ENCODE peak calls at places on chromosomes 7 and 10, in nine cellular contexts. U is cardiac muscle cell, F is right cardiac atrium, V is PC-3, D is esophagus muscularis mucosa, H is adrenal gland, O is MM.1S, M is Panc1, B is AG04450. C is an unnamed sample.

GRCh38 chr7:77417801-77418200 is 1.7 kb upstream of the GSAP start:
- DNase-seq in U (no peak), F (no peak), V (no peak), D (no peak), H (no peak), O (no peak), M (no peak), B (no peak), C (no peak)

GRCh38 chr7:112271162-112271561 is 64.7 kb downstream of the ZNF277 start:
- DNase-seq in U (no peak), F (no peak), V (no peak), D (no peak), H (no peak), O (no peak), M (no peak), B (no peak), C (no peak)

GRCh38 chr10:98055875-98056516 is 25.6 kb upstream of the CRTAC1 start:
- DNase-seq in U (peak), F (peak), V (peak), D (no peak), H (no peak), O (peak), M (no peak), B (no peak), C (no peak)

GRCh38 chr10:116744163-116744788 is 1.9 kb upstream of the HSPA12A start:
- DNase-seq in U (no peak), F (no peak), V (no peak), D (no peak), H (no peak), O (no peak), M (no peak), B (no peak), C (no peak)

GRCh38 chr10:55266797-55267196 is 465.8 kb upstream of the PCDH15 start:
- DNase-seq in U (no peak), F (no peak), V (no peak), D (no peak), H (no peak), O (no peak), M (no peak), B (no peak), C (no peak)

GRCh38 chr10:14889318-14889717 is 10.7 kb downstream of the SUV39H2 start:
- DNase-seq in U (no peak), F (no peak), V (peak), D (no peak), H (no peak), O (no peak), M (no peak), B (no peak), C (no peak)

GRCh38 chr10:129047585-129047984 is 419.5 kb upstream of the MGMT start:
- DNase-seq in U (no peak), F (no peak), V (no peak), D (no peak), H (no peak), O (no peak), M (no peak), B (no peak), C (no peak)

GRCh38 chr10:2620827-2621521 is 446.4 kb upstream of the PFKP start:
- DNase-seq in U (no peak), F (no peak), V (no peak), D (no peak), H (no peak), O (no peak), M (no peak), B (no peak), C (no peak)

GRCh38 chr10:70590663-70591416 is 11.7 kb downstream of the PRF1 start:
- DNase-seq in U (no peak), F (no peak), V (no peak), D (peak), H (no peak), O (no peak), M (no peak), B (no peak), C (no peak)

GRCh38 chr7:1807821-1808600 is 137.9 kb downstream of the ELFN1 start:
- DNase-seq in U (no peak), F (no peak), V (no peak), D (peak), H (no peak), O (no peak), M (no peak), B (no peak), C (no peak)

GRCh38 chr10:74586088-74586585 is 240.3 kb upstream of the KAT6B start:
- DNase-seq in U (peak), F (no peak), V (peak), D (no peak), H (peak), O (peak), M (no peak), B (no peak), C (no peak)

GRCh38 chr7:80255656-80256055 is 121.0 kb downstream of the GNAI1 start:
- DNase-seq in U (no peak), F (no peak), V (no peak), D (no peak), H (no peak), O (no peak), M (no peak), B (no peak), C (no peak)

GRCh38 chr7:81231203-81231922 is 312.5 kb upstream of the SEMA3C start:
- DNase-seq in U (peak), F (no peak), V (no peak), D (no peak), H (no peak), O (no peak), M (no peak), B (no peak), C (no peak)

GRCh38 chr7:40784176-40784575 is 649.4 kb downstream of the SUGCT start:
- DNase-seq in U (peak), F (no peak), V (no peak), D (no peak), H (no peak), O (no peak), M (no peak), B (no peak), C (no peak)

GRCh38 chr7:91302794-91303193 is 38.6 kb downstream of the FZD1 start:
- DNase-seq in U (no peak), F (no peak), V (no peak), D (no peak), H (no peak), O (no peak), M (no peak), B (no peak), C (no peak)

GRCh38 chr7:143245123-143245522 is 18.1 kb upstream of the GSTK1 start:
- DNase-seq in U (no peak), F (no peak), V (peak), D (no peak), H (no peak), O (no peak), M (no peak), B (no peak), C (peak)

GRCh38 chr7:87413951-87414381 is 61.5 kb downstream of the ABCB4 start:
- DNase-seq in U (peak), F (no peak), V (peak), D (no peak), H (peak), O (no peak), M (no peak), B (peak), C (peak)

GRCh38 chr7:25758559-25758958 is 393.4 kb upstream of the NFE2L3 start:
- DNase-seq in U (peak), F (no peak), V (no peak), D (no peak), H (no peak), O (no peak), M (no peak), B (no peak), C (peak)

GRCh38 chr7:136526408-136527105 is 341.9 kb upstream of the CHRM2 start:
- DNase-seq in U (no peak), F (no peak), V (no peak), D (no peak), H (no peak), O (peak), M (no peak), B (no peak), C (no peak)

GRCh38 chr10:97499561-97500296 is 1.0 kb downstream of the UBTD1 start:
- DNase-seq in U (peak), F (peak), V (peak), D (peak), H (peak), O (no peak), M (no peak), B (no peak), C (no peak)

GRCh38 chr10:61404771-61405170 is 48.4 kb downstream of the TMEM26 start:
- DNase-seq in U (no peak), F (no peak), V (peak), D (no peak), H (no peak), O (no peak), M (no peak), B (peak), C (no peak)

GRCh38 chr7:106101726-106102125 is 10.4 kb downstream of the SYPL1 start:
- DNase-seq in U (no peak), F (no peak), V (no peak), D (no peak), H (no peak), O (no peak), M (no peak), B (no peak), C (no peak)

GRCh38 chr10:67767245-67767644 is 70.7 kb downstream of the DNAJC12 start:
- DNase-seq in U (no peak), F (no peak), V (no peak), D (no peak), H (no peak), O (no peak), M (no peak), B (no peak), C (no peak)

GRCh38 chr10:67760272-67760671 is 64.3 kb upstream of the CTNNA3 start:
- DNase-seq in U (no peak), F (no peak), V (no peak), D (no peak), H (no peak), O (no peak), M (no peak), B (no peak), C (no peak)

GRCh38 chr10:67764012-67764822 is 68.2 kb upstream of the CTNNA3 start:
- DNase-seq in U (peak), F (peak), V (peak), D (peak), H (peak), O (peak), M (peak), B (peak), C (peak)

DNA sequence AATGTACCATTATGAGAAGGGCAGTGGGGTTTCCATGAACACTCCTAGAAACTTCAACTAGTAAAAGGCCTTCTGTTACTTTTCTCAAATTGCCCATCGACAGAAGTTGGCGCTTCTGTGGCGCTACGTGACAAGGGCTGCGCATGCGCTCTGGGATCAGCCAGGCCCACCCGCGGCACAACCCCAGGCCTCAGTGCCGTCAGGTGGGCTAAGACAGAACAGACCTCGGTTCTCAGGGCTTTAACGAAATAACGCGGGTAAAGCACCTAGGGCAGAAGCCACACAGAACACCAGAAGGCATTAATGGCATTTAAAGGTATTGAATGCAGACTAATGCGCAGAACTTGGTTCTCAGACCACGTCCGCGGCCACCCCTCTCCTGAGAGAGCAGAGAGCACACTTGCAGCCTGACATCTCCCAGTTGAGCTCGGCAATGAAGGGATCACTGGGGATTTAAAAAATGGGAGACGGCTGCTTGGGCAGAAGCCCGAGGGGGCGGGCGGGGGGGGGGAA is 67.6 kb upstream of the CTNNA3 start:
- DNase-seq in U (peak), F (peak), V (peak), D (no peak), H (peak), O (peak), M (peak), B (peak), C (no peak)
- H3K27ac ChIP-seq in U (peak), F (peak), V (peak), D (peak), H (peak), O (peak), M (peak), B (peak), C (peak)

GRCh38 chr10:99979066-99979685 is 30.6 kb downstream of the DNMBP start:
- DNase-seq in U (no peak), F (no peak), V (no peak), D (no peak), H (no peak), O (no peak), M (no peak), B (no peak), C (no peak)
- H3K27ac ChIP-seq in U (no peak), F (no peak), V (no peak), D (peak), H (no peak), O (no peak), M (peak), B (no peak), C (no peak)

GRCh38 chr10:80196950-80197315 is 8.4 kb downstream of the ANXA11 start:
- DNase-seq in U (no peak), F (no peak), V (no peak), D (no peak), H (no peak), O (peak), M (no peak), B (no peak), C (no peak)
- H3K27ac ChIP-seq in U (peak), F (peak), V (peak), D (peak), H (peak), O (peak), M (no peak), B (no peak), C (peak)

GRCh38 chr10:89705466-89705865 is 4.1 kb downstream of the KIF20B start:
- DNase-seq in U (no peak), F (no peak), V (no peak), D (no peak), H (no peak), O (no peak), M (no peak), B (no peak), C (no peak)

GRCh38 chr10:89699581-89700064 is 1.8 kb upstream of the KIF20B start:
- DNase-seq in U (no peak), F (no peak), V (peak), D (no peak), H (no peak), O (no peak), M (no peak), B (no peak), C (no peak)

GRCh38 chr10:89701238-89702120 is at the start of gene KIF20B:
- DNase-seq in U (peak), F (peak), V (peak), D (peak), H (peak), O (peak), M (peak), B (peak), C (peak)

GRCh38 chr10:89700914-89701237 is 514 bp upstream of the KIF20B start:
- DNase-seq in U (no peak), F (no peak), V (no peak), D (no peak), H (no peak), O (no peak), M (no peak), B (no peak), C (no peak)

GRCh38 chr10:89702121-89702480 is 711 bp downstream of the KIF20B start:
- DNase-seq in U (no peak), F (no peak), V (peak), D (no peak), H (no peak), O (peak), M (peak), B (no peak), C (no peak)
- H3K27ac ChIP-seq in U (no peak), F (no peak), V (peak), D (no peak), H (no peak), O (peak), M (peak), B (no peak), C (peak)

DNA sequence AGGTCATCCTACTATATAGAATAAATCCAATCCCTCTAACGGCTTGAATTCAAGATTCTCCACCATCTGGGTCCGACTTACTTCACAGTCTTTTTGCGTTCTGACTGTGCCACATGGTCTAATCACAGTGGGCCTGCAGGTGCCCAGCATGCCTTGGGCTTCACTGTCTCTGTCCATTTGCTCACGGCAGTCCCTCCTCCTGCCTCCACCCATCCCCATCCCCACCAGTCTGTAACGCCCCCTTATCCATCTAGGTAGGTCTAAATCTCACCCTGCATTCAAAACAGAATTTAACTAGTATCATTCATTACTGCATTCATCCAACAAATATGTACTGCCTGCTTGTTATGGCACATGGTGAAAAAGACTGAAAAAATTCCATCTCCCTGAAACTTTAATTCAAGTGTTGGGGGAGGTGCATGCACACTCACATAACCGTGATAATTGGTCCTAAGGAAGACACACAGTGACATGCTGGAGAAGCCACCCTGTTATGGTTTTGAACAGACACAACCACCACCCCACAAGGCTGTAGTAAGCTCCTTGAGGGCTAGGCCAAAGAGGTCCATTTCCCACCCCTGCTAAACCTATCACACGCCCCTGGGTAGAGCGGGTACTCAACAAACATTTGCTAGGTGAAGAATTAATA is 24.2 kb downstream of the SORBS1 start:
- DNase-seq in U (no peak), F (no peak), V (no peak), D (no peak), H (no peak), O (no peak), M (no peak), B (no peak), C (no peak)
- H3K27ac ChIP-seq in U (no peak), F (peak), V (peak), D (peak), H (peak), O (no peak), M (peak), B (no peak), C (peak)

DNA sequence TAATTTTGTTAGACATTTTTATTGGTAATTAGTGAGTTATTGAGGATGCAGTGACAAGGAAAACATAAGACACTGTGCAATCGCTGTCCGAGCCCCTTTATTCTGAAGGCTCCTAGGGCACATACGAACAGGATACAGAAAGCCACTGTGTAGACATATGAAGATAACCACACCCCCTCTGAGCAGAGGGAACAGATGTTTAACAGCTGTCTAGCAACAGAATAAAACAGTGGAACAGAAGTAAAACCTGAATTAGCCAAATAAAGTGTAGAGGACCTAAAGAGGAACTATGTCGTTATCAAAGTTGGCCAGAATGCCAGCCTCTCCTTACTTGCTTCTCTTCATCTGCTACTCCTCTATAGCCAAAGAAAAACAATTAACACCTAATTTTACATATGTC is 43.6 kb downstream of the CYTH3 start:
- DNase-seq in U (no peak), F (no peak), V (no peak), D (no peak), H (no peak), O (no peak), M (no peak), B (no peak), C (no peak)
- H3K27ac ChIP-seq in U (peak), F (peak), V (no peak), D (peak), H (peak), O (no peak), M (no peak), B (peak), C (no peak)

DNA sequence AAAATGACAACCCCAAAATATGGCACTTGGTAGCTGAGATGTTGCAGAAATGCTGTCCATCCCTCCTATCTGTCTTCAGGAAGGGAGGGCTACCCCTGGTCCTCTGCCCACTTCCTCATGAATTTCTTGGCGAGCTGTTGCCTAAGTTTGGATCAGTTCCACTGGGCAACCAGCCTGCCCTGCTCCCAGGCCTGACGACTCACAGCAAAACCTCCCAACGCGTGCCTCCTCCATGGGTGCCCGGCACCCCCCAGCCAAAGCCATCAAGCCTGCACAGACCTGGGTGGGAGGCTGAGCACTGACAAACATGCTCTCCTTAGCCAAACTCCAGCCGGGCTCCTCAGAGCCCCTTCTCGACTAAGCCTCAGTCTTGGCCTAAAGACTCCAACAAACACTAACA is 8.9 kb downstream of the VSTM4 start:
- DNase-seq in U (no peak), F (peak), V (no peak), D (no peak), H (peak), O (no peak), M (no peak), B (no peak), C (no peak)
- H3K27ac ChIP-seq in U (no peak), F (no peak), V (no peak), D (no peak), H (peak), O (no peak), M (no peak), B (no peak), C (no peak)